ENCODE peak calls at places on chromosomes 1 and 21, in six cellular contexts. R, K, J, T, C and H are unnamed samples.

GRCh38 chr1:168907053-168907452 is 178.0 kb upstream of the DPT start:
- DNase-seq in R (no peak), K (no peak), J (no peak), T (no peak), C (no peak), H (no peak)

GRCh38 chr1:179930867-179931266 is 23.7 kb upstream of the CEP350 start:
- DNase-seq in R (no peak), K (no peak), J (no peak), T (no peak), C (no peak), H (no peak)

GRCh38 chr1:99737016-99737415 is 29.4 kb downstream of the FRRS1 start:
- DNase-seq in R (peak), K (peak), J (peak), T (no peak), C (no peak), H (no peak)

GRCh38 chr21:45997495-45998275 is 16.1 kb downstream of the COL6A1 start:
- DNase-seq in R (no peak), K (peak), J (no peak), T (peak), C (no peak), H (peak)

GRCh38 chr1:88302843-88303486 is 381.1 kb upstream of the PKN2 start:
- DNase-seq in R (no peak), K (peak), J (peak), T (no peak), C (peak), H (no peak)

GRCh38 chr1:65174585-65174984 is 26.6 kb downstream of the AK4 start:
- DNase-seq in R (no peak), K (no peak), J (peak), T (no peak), C (no peak), H (no peak)

GRCh38 chr1:235954306-235955283 is 87.9 kb upstream of the LYST start:
- DNase-seq in R (no peak), K (peak), J (no peak), T (peak), C (no peak), H (peak)

GRCh38 chr1:165109013-165109412 is 247.5 kb downstream of the LMX1A start:
- DNase-seq in R (peak), K (no peak), J (no peak), T (no peak), C (no peak), H (no peak)

GRCh38 chr1:154497026-154497806 is 4.8 kb upstream of the TDRD10 start:
- DNase-seq in R (no peak), K (peak), J (no peak), T (no peak), C (no peak), H (no peak)

GRCh38 chr1:103948526-103948925 is 198.8 kb downstream of the AMY1C start:
- DNase-seq in R (no peak), K (no peak), J (peak), T (no peak), C (no peak), H (no peak)

GRCh38 chr1:227782226-227782625 is 33.2 kb upstream of the PRSS38 start:
- DNase-seq in R (no peak), K (no peak), J (no peak), T (no peak), C (no peak), H (peak)

GRCh38 chr1:174911626-174912025 is 88.1 kb upstream of the CACYBP start:
- DNase-seq in R (no peak), K (no peak), J (no peak), T (no peak), C (no peak), H (no peak)

GRCh38 chr1:209625205-209625549 is 27.0 kb downstream of the LAMB3 start:
- DNase-seq in R (no peak), K (no peak), J (no peak), T (no peak), C (no peak), H (no peak)

GRCh38 chr1:224623743-224624333 is 7.7 kb downstream of the CNIH3 start:
- DNase-seq in R (no peak), K (no peak), J (peak), T (peak), C (no peak), H (peak)

GRCh38 chr1:67752306-67752705 is 67.3 kb downstream of the GADD45A start:
- DNase-seq in R (no peak), K (no peak), J (no peak), T (no peak), C (no peak), H (no peak)

GRCh38 chr1:199007423-199007822 is 368.6 kb downstream of the PTPRC start:
- DNase-seq in R (no peak), K (no peak), J (no peak), T (no peak), C (no peak), H (no peak)

GRCh38 chr1:31216016-31216415 is 23.7 kb downstream of the NKAIN1 start:
- DNase-seq in R (peak), K (no peak), J (no peak), T (no peak), C (peak), H (no peak)

GRCh38 chr1:173134800-173135199 is 72.3 kb downstream of the TNFSF4 start:
- DNase-seq in R (no peak), K (no peak), J (no peak), T (no peak), C (no peak), H (no peak)

GRCh38 chr1:61141288-61142044 is 59.1 kb downstream of the NFIA start:
- DNase-seq in R (no peak), K (no peak), J (peak), T (no peak), C (no peak), H (no peak)

GRCh38 chr1:36750706-36751105 is 268.0 kb upstream of the CSF3R start:
- DNase-seq in R (no peak), K (no peak), J (no peak), T (no peak), C (no peak), H (no peak)

DNA sequence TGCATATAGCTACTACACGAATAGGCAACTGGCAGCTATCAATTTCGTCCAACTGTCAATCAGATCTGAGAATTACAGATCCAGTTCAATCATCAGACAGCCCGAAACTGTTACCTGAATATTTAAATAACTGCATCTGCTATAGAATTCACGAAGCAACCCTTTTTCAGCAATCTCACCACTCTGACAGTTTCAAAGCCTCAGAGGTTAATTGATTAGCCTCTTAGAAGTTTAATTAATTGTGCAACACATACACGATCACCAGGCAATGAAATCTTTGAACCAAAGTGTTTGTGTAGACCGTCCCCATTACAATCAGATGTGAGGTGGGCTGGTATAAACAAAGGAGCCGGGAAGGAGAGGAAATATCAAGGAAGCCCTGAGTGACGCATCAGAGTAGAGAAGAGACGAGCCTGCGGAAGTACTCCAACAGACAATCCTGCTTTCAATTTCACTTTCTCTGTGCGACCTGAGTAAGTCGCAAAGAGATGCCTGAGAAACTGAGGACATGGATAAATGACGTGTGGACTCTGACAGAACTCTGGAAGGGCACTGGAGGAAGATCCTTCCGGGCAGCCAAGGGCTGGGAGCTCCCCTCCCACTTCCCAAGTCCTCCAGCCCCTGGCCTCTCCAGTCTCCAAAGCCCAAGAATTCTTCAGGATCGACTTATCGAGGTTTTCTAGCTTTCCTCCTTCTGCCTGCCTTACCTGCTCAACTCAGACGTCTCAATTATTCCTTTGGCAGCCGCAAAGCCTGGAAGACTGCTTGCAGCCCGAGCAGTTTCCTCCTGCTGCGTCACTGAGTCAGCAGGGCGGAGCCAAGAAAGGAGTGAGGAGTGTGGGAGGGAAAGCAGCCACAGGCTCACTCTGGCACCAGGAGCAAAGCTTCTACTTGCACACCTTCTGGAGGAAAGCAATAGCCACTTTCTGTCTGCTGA is at the start of gene RNASEL:
- DNase-seq in R (peak), K (peak), J (peak), T (peak), C (peak), H (peak)
- TF ChIP-seq CTCF in R (no peak), K (no peak), J (no peak), T (no peak), C (no peak), H (no peak)

DNA sequence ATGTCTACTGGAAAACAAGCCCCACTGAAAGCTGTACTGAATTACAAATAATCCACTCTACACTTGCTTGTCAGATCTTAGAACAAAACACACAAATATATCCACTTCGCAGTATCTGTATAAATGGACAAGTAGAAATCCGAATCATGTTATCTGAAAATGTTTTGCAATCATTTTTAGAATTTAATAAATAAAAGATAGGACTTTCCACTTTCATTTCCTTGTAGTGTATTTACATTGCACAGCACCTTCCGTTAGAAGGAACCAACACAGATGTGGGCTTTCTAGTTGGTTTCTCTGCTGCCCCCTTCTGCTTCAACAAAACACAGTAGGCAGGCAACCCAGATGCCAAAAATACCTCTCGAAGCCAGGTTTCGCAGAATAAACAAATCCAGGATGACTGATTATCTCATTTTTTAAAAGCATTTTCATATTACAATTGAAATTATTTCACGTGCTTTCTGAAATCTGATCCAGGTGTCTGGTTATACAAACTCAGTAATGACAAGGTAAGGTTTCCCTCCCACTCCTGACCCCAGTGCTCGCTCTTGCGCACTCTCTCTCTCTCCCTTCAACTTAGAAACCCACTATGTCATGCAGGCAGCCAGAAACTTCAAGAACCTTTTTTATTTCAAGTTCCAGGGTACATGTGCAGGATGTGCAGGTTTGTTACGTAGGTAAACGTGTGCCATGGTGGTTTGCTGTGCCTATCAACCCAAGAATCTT is 389.9 kb downstream of the SMYD3 start:
- DNase-seq in R (peak), K (peak), J (peak), T (peak), C (peak), H (no peak)
- TF ChIP-seq CTCF in R (peak), K (peak), J (peak), T (peak), C (peak), H (peak)

GRCh38 chr1:234125283-234125682 is 220.8 kb downstream of the SLC35F3 start:
- DNase-seq in R (peak), K (peak), J (peak), T (no peak), C (no peak), H (no peak)
- TF ChIP-seq CTCF in R (peak), K (peak), J (peak), T (no peak), C (no peak), H (no peak)

DNA sequence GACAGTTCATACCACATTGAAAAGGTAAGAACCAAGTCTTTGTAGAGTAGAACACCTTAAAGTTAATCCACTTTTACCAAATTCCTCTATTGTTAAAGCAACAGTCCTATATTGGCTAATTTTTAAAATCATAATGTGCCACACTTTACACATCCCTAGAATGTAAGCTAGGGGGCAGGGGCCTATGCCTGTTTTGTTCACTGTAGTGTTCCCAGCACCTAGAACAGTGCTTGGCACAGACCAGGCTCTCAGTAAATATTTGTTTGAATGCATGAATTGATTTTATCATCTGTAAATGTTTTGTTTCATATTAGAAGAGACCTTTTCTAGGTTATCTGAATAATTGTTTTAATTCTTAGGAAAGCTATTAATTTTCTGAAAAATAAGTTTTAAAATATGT is 9.1 kb downstream of the SMAP2 start:
- DNase-seq in R (no peak), K (no peak), J (no peak), T (no peak), C (no peak), H (no peak)
- TF ChIP-seq CTCF in R (no peak), K (no peak), J (no peak), T (no peak), C (no peak), H (no peak)